ENCODE peak calls at places on chromosomes 4 and X, in seven cellular contexts. V is GM10248; A is stimulated activated CD4-positive, alpha-beta T cell treated with anti-CD3 and anti-CD28 coated beads, TNF-alpha, amount 100 ng/mL, for 1 hour; T is putamen; W is HS-5; L is endothelial cell; P is kidney glomerular epithelial cell. R is an unnamed sample.

GRCh38 chr4:182831376-182831775 is 85.8 kb downstream of the DCTD start:
- DNase-seq in V (no peak), A (no peak), T (no peak), W (no peak), L (no peak), P (no peak), R (no peak)

GRCh38 chr4:27692098-27692679 is 831.5 kb downstream of the STIM2 start:
- DNase-seq in V (peak), A (no peak), T (peak), W (no peak), L (peak), P (peak), R (peak)

GRCh38 chrX:104137496-104137895 is 19.3 kb downstream of the SLC25A53 start:
- DNase-seq in V (no peak), A (no peak), T (no peak), W (no peak), L (no peak), P (no peak), R (no peak)

GRCh38 chr4:13168326-13168725 is 315.8 kb downstream of the RAB28 start:
- DNase-seq in V (no peak), A (no peak), T (no peak), W (no peak), L (no peak), P (no peak), R (no peak)

GRCh38 chr4:7461171-7461570 is 26.4 kb upstream of the PSAPL1 start:
- DNase-seq in V (no peak), A (no peak), T (no peak), W (no peak), L (no peak), P (no peak), R (no peak)

GRCh38 chrX:110042521-110042920 is 39.6 kb downstream of the TMEM164 start:
- DNase-seq in V (no peak), A (no peak), T (no peak), W (no peak), L (no peak), P (no peak), R (no peak)

GRCh38 chrX:150229030-150229429 is 134.1 kb upstream of the MAMLD1 start:
- DNase-seq in V (no peak), A (no peak), T (no peak), W (no peak), L (no peak), P (no peak), R (no peak)

GRCh38 chr4:173935622-173936405 is 347.7 kb downstream of the FBXO8 start:
- DNase-seq in V (no peak), A (no peak), T (no peak), W (no peak), L (no peak), P (no peak), R (no peak)

GRCh38 chr4:158046345-158046744 is 126.5 kb downstream of the GASK1B start:
- DNase-seq in V (no peak), A (no peak), T (no peak), W (no peak), L (no peak), P (no peak), R (no peak)

GRCh38 chrX:68041110-68041509 is 392.2 kb downstream of the OPHN1 start:
- DNase-seq in V (no peak), A (no peak), T (no peak), W (no peak), L (no peak), P (no peak), R (no peak)

GRCh38 chrX:2479420-2479780 is 21.4 kb downstream of the DHRSX start:
- DNase-seq in V (no peak), A (no peak), T (no peak), W (no peak), L (no peak), P (no peak), R (no peak)

GRCh38 chr4:66555301-66555700 is 885.0 kb upstream of the EPHA5 start:
- DNase-seq in V (no peak), A (no peak), T (no peak), W (peak), L (no peak), P (no peak), R (no peak)

GRCh38 chr4:163484906-163485305 is 9.6 kb upstream of the TMA16 start:
- DNase-seq in V (peak), A (peak), T (peak), W (peak), L (peak), P (no peak), R (no peak)

GRCh38 chr4:185108669-185109068 is 34.4 kb upstream of the SLC25A4 start:
- DNase-seq in V (no peak), A (no peak), T (no peak), W (no peak), L (no peak), P (peak), R (peak)

GRCh38 chrX:123830309-123830708 is 29.5 kb upstream of the XIAP start:
- DNase-seq in V (peak), A (no peak), T (peak), W (no peak), L (no peak), P (peak), R (peak)

GRCh38 chr4:185903205-185903604 is 91.2 kb upstream of the SORBS2 start:
- DNase-seq in V (no peak), A (no peak), T (no peak), W (no peak), L (no peak), P (peak), R (no peak)

GRCh38 chr4:88382621-88383020 is 4.0 kb downstream of the HERC6 start:
- DNase-seq in V (peak), A (peak), T (no peak), W (no peak), L (no peak), P (peak), R (no peak)

GRCh38 chrX:2848806-2849420 is 20.2 kb downstream of the GYG2 start:
- DNase-seq in V (no peak), A (no peak), T (no peak), W (peak), L (no peak), P (peak), R (no peak)

GRCh38 chr4:79872738-79873137 is 200.3 kb downstream of the ANTXR2 start:
- DNase-seq in V (no peak), A (no peak), T (no peak), W (no peak), L (no peak), P (no peak), R (no peak)

GRCh38 chr4:147025042-147025441 is 79.4 kb upstream of the TTC29 start:
- DNase-seq in V (no peak), A (no peak), T (no peak), W (no peak), L (no peak), P (no peak), R (no peak)

GRCh38 chr4:53605783-53606182 is 14.5 kb upstream of the LNX1 start:
- DNase-seq in V (no peak), A (no peak), T (no peak), W (no peak), L (no peak), P (no peak), R (no peak)

GRCh38 chr4:37430718-37431416 is 186.3 kb downstream of the NWD2 start:
- DNase-seq in V (no peak), A (no peak), T (no peak), W (no peak), L (no peak), P (no peak), R (no peak)

GRCh38 chr4:145177511-145177905 is 2.9 kb downstream of the OTUD4 start:
- DNase-seq in V (no peak), A (no peak), T (no peak), W (no peak), L (no peak), P (no peak), R (no peak)

GRCh38 chrX:20523626-20524312 is 257.1 kb upstream of the RPS6KA3 start:
- DNase-seq in V (no peak), A (no peak), T (no peak), W (no peak), L (no peak), P (no peak), R (no peak)